ENCODE peak calls at places on chromosomes 4 and X, in ten cellular contexts. A is A549; E is sigmoid colon; H is NCI-H69; Y is HCT116; Z is activated T-cell treated with anti-CD3 and anti-CD28 coated beads, Interleukin-2, amount 50 U/mL, for 48 hours; J is stimulated activated CD4-positive, alpha-beta T cell treated with anti-CD3 and anti-CD28 coated beads, TNF-alpha, amount 100 ng/mL, for 4 hours; V is NCI-H1436; S is endothelial cell; O is activated CD4-positive, alpha-beta T cell treated with anti-CD3 and anti-CD28 coated beads, Interleukin-2, amount 50 U/mL, for 48 hours. X is an unnamed sample.

GRCh38 chr4:57091657-57092162 is 18.5 kb downstream of the IGFBP7 start:
- DNase-seq in A (no peak), E (no peak), H (no peak), Y (no peak), Z (no peak), J (no peak), V (no peak), S (no peak), O (no peak), X (no peak)

GRCh38 chr4:17562157-17562556 is 14.8 kb upstream of the LAP3 start:
- DNase-seq in A (peak; percentile 14), E (no peak), H (peak; percentile 9), Y (no peak), Z (no peak), J (no peak), V (no peak), S (no peak), O (no peak), X (no peak)

GRCh38 chr4:67201334-67201733 is 344.0 kb downstream of the CENPC start:
- DNase-seq in A (no peak), E (no peak), H (peak; percentile 8), Y (no peak), Z (no peak), J (no peak), V (no peak), S (no peak), O (no peak), X (no peak)

GRCh38 chrX:38805294-38806053 is 4.2 kb downstream of the MID1IP1 start:
- DNase-seq in A (peak; percentile 77), E (peak; percentile 85), H (peak; percentile 73), Y (no peak), Z (peak; percentile 66), J (peak; percentile 29), V (no peak), S (peak; percentile 42), O (peak; percentile 66), X (no peak)

GRCh38 chr4:185318679-185319078 is 77.0 kb downstream of the LRP2BP start:
- DNase-seq in A (peak; percentile 50), E (no peak), H (peak; percentile 81), Y (no peak), Z (no peak), J (no peak), V (no peak), S (no peak), O (no peak), X (no peak)

GRCh38 chrX:119870626-119871131 is 854 bp downstream of the RNF113A start:
- DNase-seq in A (no peak), E (peak; percentile 52), H (peak; percentile 62), Y (no peak), Z (peak; percentile 42), J (no peak), V (no peak), S (peak; percentile 5), O (peak; percentile 32), X (no peak)

GRCh38 chr4:36198068-36198808 is 46.1 kb downstream of the ARAP2 start:
- DNase-seq in A (no peak), E (peak; percentile 55), H (no peak), Y (no peak), Z (no peak), J (no peak), V (no peak), S (no peak), O (no peak), X (no peak)

GRCh38 chrX:153939573-153939972 is 4.7 kb upstream of the NAA10 start:
- DNase-seq in A (no peak), E (no peak), H (peak; percentile 25), Y (no peak), Z (no peak), J (no peak), V (no peak), S (no peak), O (no peak), X (no peak)